ENCODE peak calls at places on chromosomes 6 and 20, in six cellular contexts. P, X, I, H, C and W are unnamed samples.

GRCh38 chr20:55830124-55830828 is 175.0 kb downstream of the CBLN4 start:
- DNase-seq in H (no peak), I (no peak), C (no peak), P (no peak), X (no peak), W (no peak)

GRCh38 chr20:25061103-25061799 is 3.3 kb upstream of the ACSS1 start:
- DNase-seq in C (no peak), P (no peak), X (no peak), I (no peak), H (peak), W (no peak)

GRCh38 chr6:32252326-32253009 is 28.6 kb upstream of the NOTCH4 start:
- DNase-seq in X (no peak), I (no peak), P (no peak), H (no peak), C (no peak), W (no peak)

GRCh38 chr6:140909156-140909555 is 1223.6 kb upstream of the GJE1 start:
- DNase-seq in C (no peak), X (no peak), I (no peak), H (no peak), P (peak), W (no peak)

GRCh38 chr6:13695217-13695616 is 16.4 kb downstream of the RANBP9 start:
- DNase-seq in X (no peak), C (no peak), H (no peak), I (no peak), P (no peak), W (no peak)

GRCh38 chr6:38804368-38804767 is 89.3 kb downstream of the DNAH8 start:
- DNase-seq in I (no peak), X (no peak), P (no peak), C (no peak), H (no peak), W (no peak)

GRCh38 chr6:85394853-85395538 is 54.9 kb upstream of the NT5E start:
- DNase-seq in H (no peak), C (no peak), P (no peak), I (peak), X (no peak), W (no peak)

GRCh38 chr20:9256359-9256758 is 187.5 kb downstream of the PLCB4 start:
- DNase-seq in P (no peak), I (no peak), C (no peak), X (no peak), H (no peak), W (no peak)

GRCh38 chr6:97189767-97190166 is 93.2 kb downstream of the MMS22L start:
- DNase-seq in C (no peak), X (no peak), P (peak), H (no peak), I (peak), W (no peak)

GRCh38 chr6:149723771-149724417 is 6.0 kb upstream of the LATS1 start:
- DNase-seq in C (peak), X (peak), P (peak), H (peak), I (peak), W (no peak)

GRCh38 chr20:8131598-8132014 is 460 bp upstream of the PLCB1 start:
- DNase-seq in C (no peak), I (peak), X (no peak), P (peak), H (no peak), W (no peak)

GRCh38 chr20:52958206-52958605 is 14.0 kb upstream of the TSHZ2 start:
- DNase-seq in C (no peak), I (no peak), P (no peak), H (no peak), X (no peak), W (no peak)

GRCh38 chr20:5996765-5997164 is 46.3 kb downstream of the MCM8 start:
- DNase-seq in X (no peak), I (no peak), P (peak), C (peak), H (peak), W (peak)

GRCh38 chr20:51014797-51015722 is 7.8 kb downstream of the KCNG1 start:
- DNase-seq in I (peak), P (peak), H (peak), C (no peak), X (peak), W (no peak)

GRCh38 chr6:109456710-109457595 is 1.4 kb upstream of the MICAL1 start:
- DNase-seq in X (no peak), C (no peak), I (peak), P (peak), H (peak), W (no peak)

GRCh38 chr20:49133571-49133970 is 54.6 kb downstream of the STAU1 start:
- DNase-seq in I (no peak), H (no peak), P (no peak), X (no peak), C (no peak), W (no peak)

GRCh38 chr6:95084867-95085266 is 492.5 kb upstream of the MANEA start:
- DNase-seq in X (no peak), C (no peak), H (no peak), P (no peak), I (no peak), W (no peak)

GRCh38 chr6:41503841-41504525 is 42.2 kb upstream of the FOXP4 start:
- DNase-seq in C (no peak), P (peak), H (peak), I (peak), X (peak), W (no peak)